ENCODE peak calls at places on chromosomes 13 and 19, in seven cellular contexts. K is IMR-90; W is CD4-positive, CD25-positive, alpha-beta regulatory T cell; C is aorta; Z is right atrium auricular region; G is right lobe of liver; F is CD8-positive, alpha-beta memory T cell. Q is an unnamed sample.

GRCh38 chr13:40613954-40614353 is 52.5 kb downstream of the FOXO1 start:
- DNase-seq in W (no peak), F (no peak), K (no peak), G (no peak), Z (no peak), C (no peak), Q (no peak)

GRCh38 chr13:84096221-84096620 is 213.9 kb upstream of the SLITRK1 start:
- DNase-seq in K (peak), W (no peak), F (no peak), C (no peak), Z (no peak), G (no peak), Q (no peak)

GRCh38 chr13:102912599-102912998 is 66.8 kb downstream of the ERCC5 start:
- DNase-seq in W (no peak), C (no peak), Z (no peak), G (no peak), K (no peak), F (no peak), Q (no peak)

GRCh38 chr13:19864018-19864338 is 529 bp upstream of the ZMYM5 start:
- DNase-seq in C (peak), Z (peak), F (peak), W (peak), K (no peak), G (no peak), Q (no peak)

GRCh38 chr19:45607071-45608029 is 5.3 kb upstream of the GPR4 start:
- DNase-seq in C (peak), G (peak), F (peak), Z (peak), W (peak), K (peak), Q (peak)

GRCh38 chr13:39779337-39780270 is 124.1 kb downstream of the COG6 start:
- DNase-seq in G (no peak), Z (no peak), F (peak), W (peak), K (peak), C (no peak), Q (peak)

GRCh38 chr19:30608471-30608870 is 236.3 kb downstream of the ZNF536 start:
- DNase-seq in K (no peak), C (no peak), G (no peak), F (no peak), Z (no peak), W (no peak), Q (no peak)

GRCh38 chr13:83691966-83692365 is 190.3 kb downstream of the SLITRK1 start:
- DNase-seq in W (no peak), G (no peak), C (no peak), F (no peak), K (no peak), Z (no peak), Q (no peak)

GRCh38 chr13:112959701-112960542 is 9.1 kb upstream of the MCF2L start:
- DNase-seq in Z (no peak), C (peak), F (no peak), K (no peak), G (no peak), W (no peak), Q (no peak)

GRCh38 chr19:14149509-14149994 is 13.2 kb upstream of the ASF1B start:
- DNase-seq in C (peak), W (peak), K (no peak), G (no peak), F (peak), Z (peak), Q (peak)
- H3K4me3 ChIP-seq in C (no peak), W (peak), K (no peak), G (no peak), F (peak), Z (no peak), Q (no peak)

GRCh38 chr13:98142427-98143156 is at the start of gene FARP1:
- DNase-seq in F (no peak), Z (no peak), G (peak), W (peak), C (peak), K (peak), Q (no peak)
- H3K4me3 ChIP-seq in F (no peak), Z (peak), G (peak), W (no peak), C (peak), K (peak), Q (no peak)

GRCh38 chr19:10120538-10121198 is 969 bp upstream of the EIF3G start:
- DNase-seq in K (peak), G (no peak), F (no peak), W (no peak), Z (peak), C (no peak), Q (no peak)
- H3K4me3 ChIP-seq in K (no peak), G (no peak), F (no peak), W (no peak), Z (no peak), C (no peak), Q (no peak)

DNA sequence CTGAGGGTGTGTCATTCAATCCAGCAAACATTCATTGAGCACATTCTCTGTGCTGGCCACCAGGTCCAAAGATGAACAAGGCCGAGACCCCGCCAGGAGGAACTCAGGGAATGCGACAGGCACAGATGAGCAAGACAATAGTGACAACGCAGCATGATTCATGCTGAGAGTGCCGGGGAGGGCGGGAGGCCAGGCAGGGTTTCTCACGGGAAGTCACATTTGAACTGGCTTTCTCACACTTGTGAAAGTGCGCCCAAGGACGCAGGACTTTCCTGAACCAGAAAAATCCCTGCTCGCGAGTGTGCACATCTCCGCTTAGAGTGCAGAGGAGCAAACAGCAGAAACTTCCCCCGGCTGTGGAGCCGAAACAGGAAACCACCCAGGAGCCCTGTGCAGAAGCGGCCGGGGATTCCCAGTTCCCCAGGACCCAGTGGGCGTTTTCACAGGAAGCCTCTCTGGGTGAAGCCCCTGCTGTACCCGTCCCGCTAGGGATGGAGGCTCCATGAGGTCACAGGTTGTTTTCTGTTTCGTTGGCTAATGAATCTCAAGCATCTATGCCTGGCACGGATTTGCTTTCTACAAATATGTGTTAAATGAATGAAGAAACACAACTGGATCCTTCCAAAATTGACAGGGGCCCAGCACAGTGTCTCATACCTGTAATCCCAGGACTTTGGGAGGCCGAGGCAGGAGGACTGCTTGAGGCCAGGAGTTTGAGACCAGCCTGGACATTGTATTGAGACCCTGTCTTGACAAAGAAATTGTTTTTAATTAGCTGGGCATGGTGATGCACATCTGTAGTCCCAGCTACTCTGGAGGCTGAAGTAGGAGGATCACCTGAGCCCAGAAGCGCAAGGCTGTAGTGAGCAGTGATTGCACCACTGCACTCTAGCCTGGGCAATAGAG is 68.4 kb upstream of the TM9SF2 start:
- DNase-seq in G (peak), Z (peak), K (peak), C (peak), W (peak), F (peak), Q (peak)
- H3K4me3 ChIP-seq in G (no peak), Z (no peak), K (no peak), C (no peak), W (peak), F (peak), Q (no peak)

DNA sequence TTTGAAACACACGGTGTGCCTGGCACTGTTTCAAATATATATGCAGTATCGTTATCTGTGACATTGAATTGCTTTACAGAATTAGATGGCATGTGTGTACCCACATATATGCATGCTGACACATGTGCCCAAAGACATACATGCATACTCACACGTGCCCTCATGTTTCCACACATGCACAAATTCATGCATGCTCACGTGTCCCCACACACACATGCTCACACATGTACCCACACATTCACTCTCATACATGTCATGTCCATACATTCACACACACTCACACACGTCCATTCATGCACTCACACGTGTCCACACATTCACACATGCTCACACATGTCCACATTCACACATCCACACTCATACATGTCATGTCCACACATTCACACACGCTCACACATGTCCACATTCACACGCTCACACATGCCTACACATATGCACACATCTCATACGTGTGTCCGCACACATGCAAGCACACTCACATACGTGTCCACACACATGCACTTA is 17.9 kb upstream of the C13orf46 start:
- DNase-seq in F (no peak), C (no peak), Z (no peak), W (no peak), K (no peak), G (peak), Q (no peak)
- H3K4me3 ChIP-seq in F (no peak), C (no peak), Z (no peak), W (no peak), K (no peak), G (no peak), Q (no peak)

DNA sequence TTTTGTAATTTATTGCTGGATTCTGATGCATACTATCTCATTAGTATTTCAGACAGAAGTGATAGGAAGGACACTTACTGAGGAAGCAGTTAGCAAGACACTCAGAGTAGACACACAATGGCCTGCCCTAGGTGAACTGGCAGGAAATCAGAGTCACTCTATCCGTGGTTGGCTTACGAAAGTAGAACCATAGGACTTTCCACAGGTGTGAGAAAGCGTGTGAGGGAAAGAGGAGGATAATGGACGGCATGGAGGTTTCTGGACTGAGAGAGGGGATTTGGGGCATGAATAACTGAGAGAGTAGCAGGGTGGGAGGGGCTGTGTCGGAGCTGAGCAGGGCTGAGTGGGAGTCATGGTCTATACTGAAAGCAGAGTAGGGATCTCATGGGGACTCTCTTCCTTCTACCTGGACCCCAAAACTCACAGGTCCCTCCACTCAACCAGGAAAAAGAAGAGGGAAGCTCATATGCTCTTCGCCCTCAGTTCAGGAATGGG is 18.7 kb upstream of the EID2 start:
- DNase-seq in W (peak), G (no peak), K (no peak), F (no peak), Z (no peak), C (no peak), Q (no peak)
- H3K4me3 ChIP-seq in W (peak), G (no peak), K (no peak), F (peak), Z (no peak), C (no peak), Q (no peak)

GRCh38 chr19:58477130-58477529 is 978 bp downstream of the ZNF446 start:
- DNase-seq in W (no peak), G (peak), K (no peak), F (peak), Z (no peak), C (no peak), Q (no peak)
- H3K4me3 ChIP-seq in W (peak), G (no peak), K (no peak), F (peak), Z (no peak), C (no peak), Q (peak)

GRCh38 chr19:1406496-1406817 is 929 bp upstream of the DAZAP1 start:
- DNase-seq in K (no peak), F (no peak), Z (no peak), C (no peak), G (no peak), W (no peak), Q (no peak)
- H3K4me3 ChIP-seq in K (peak), F (peak), Z (peak), C (no peak), G (peak), W (peak), Q (peak)